ENCODE peak calls at places on chromosomes 3 and 15, in six cellular contexts. T is stomach, B is HCT116, M is GM12891, Q is HepG2, H is GM23338. X is an unnamed sample.

GRCh38 chr3:25594007-25594502 is 70.7 kb downstream of the TOP2B start:
- DNase-seq in H (peak; percentile 78), B (peak; percentile 29), M (no peak), T (no peak), Q (peak; percentile 30), X (no peak)

GRCh38 chr3:23691343-23691895 is 114.3 kb upstream of the UBE2E1 start:
- DNase-seq in H (no peak), T (no peak), Q (no peak), B (no peak), M (no peak), X (no peak)

GRCh38 chr3:176950743-176951142 is 246.5 kb downstream of the TBL1XR1 start:
- DNase-seq in Q (no peak), T (no peak), H (no peak), M (no peak), B (no peak), X (no peak)

GRCh38 chr3:188315563-188315962 is 161.6 kb downstream of the LPP start:
- DNase-seq in T (no peak), H (no peak), M (no peak), B (no peak), Q (no peak), X (no peak)

GRCh38 chr3:9732080-9732752 is 681 bp downstream of the BRPF1 start:
- DNase-seq in Q (no peak), M (peak; percentile 41), H (peak; percentile 44), T (peak; percentile 29), B (no peak), X (no peak)

GRCh38 chr3:127652246-127652995 is 20.3 kb upstream of the ABTB1 start:
- DNase-seq in Q (peak; percentile 37), H (peak; percentile 91), T (peak; percentile 54), B (peak; percentile 41), M (peak; percentile 61), X (no peak)

GRCh38 chr3:133895208-133896001 is at the start of gene RAB6B:
- DNase-seq in B (no peak), M (peak; percentile 67), Q (no peak), T (no peak), H (peak; percentile 83), X (no peak)

GRCh38 chr15:28947241-28947674 is 61.5 kb downstream of the APBA2 start:
- DNase-seq in M (no peak), B (no peak), Q (no peak), H (no peak), T (no peak), X (no peak)

GRCh38 chr3:35523838-35524237 is 115.5 kb upstream of the ARPP21 start:
- DNase-seq in H (no peak), M (no peak), T (no peak), Q (no peak), B (no peak), X (no peak)

GRCh38 chr3:194472290-194472920 is 14.4 kb downstream of the ATP13A3 start:
- DNase-seq in Q (peak; percentile 58), B (peak; percentile 53), M (no peak), H (peak; percentile 87), T (no peak), X (no peak)

GRCh38 chr15:94075349-94075748 is 156.0 kb upstream of the MCTP2 start:
- DNase-seq in M (no peak), Q (no peak), H (no peak), B (no peak), T (peak; percentile 29), X (no peak)

GRCh38 chr3:11273945-11274344 is 1.7 kb downstream of the ATG7 start:
- DNase-seq in M (no peak), T (no peak), B (no peak), Q (no peak), H (no peak), X (no peak)

GRCh38 chr3:154427685-154428291 is 2.2 kb downstream of the GPR149 start:
- DNase-seq in M (no peak), Q (no peak), H (peak; percentile 65), T (no peak), B (no peak), X (no peak)

GRCh38 chr3:194327414-194328079 is 23.6 kb downstream of the CPN2 start:
- DNase-seq in T (no peak), B (peak; percentile 56), M (no peak), H (no peak), Q (no peak), X (no peak)

DNA sequence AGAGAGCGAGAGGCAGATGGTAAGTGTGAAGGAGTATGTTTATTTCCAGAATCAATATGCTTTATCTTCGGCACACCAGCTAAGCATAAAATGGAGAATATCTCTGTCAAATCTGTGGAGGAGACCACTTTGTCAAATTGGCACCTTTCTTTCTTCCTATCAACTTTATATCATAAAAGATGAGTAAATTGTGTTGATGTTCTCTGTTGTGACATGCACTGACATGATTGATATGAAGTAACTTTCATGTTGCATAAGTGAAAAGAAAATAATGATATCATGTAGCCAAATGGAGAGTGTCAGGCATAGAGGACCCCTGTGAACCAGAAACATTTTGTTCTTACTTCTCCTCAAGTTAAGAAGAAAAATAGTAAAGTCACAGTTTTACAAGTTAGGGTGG is 753.8 kb downstream of the ZNF385D start:
- DNase-seq in M (no peak), T (no peak), Q (no peak), H (no peak), B (no peak), X (no peak)
- TF ChIP-seq POLR2AphosphoS5 in M (no peak), T (no peak), Q (no peak), H (no peak), B (no peak), X (no peak)

DNA sequence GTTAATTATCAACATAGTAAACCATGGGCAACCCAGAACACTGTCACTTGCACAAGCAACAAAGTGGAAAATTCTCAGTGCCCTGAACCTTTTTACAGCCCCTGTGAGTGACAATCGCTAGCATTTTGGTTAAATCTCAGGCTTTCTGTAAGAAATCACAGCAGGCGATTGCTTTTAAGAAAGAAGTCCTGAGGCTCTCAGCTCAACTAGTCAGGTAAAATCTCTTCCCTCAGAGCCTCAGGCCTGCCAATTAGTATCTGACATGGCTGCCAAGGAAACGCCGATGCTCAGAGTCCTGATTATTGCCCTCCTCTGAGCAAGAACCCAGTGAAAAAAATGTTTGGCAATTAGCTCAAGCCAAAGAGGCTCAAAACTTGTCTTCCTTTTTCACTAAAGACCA is 530.8 kb downstream of the DIPK2A start:
- DNase-seq in T (no peak), M (no peak), B (no peak), H (peak; percentile 14), Q (no peak), X (no peak)
- TF ChIP-seq POLR2AphosphoS5 in T (no peak), M (no peak), B (no peak), H (no peak), Q (no peak), X (no peak)

GRCh38 chr3:183332487-183332886 is 79.4 kb downstream of the B3GNT5 start:
- DNase-seq in Q (no peak), H (no peak), M (no peak), T (no peak), B (no peak), X (no peak)
- TF ChIP-seq POLR2AphosphoS5 in Q (no peak), H (no peak), M (no peak), T (no peak), B (no peak), X (no peak)

GRCh38 chr15:72737723-72738122 is 45.8 kb downstream of the ADPGK start:
- DNase-seq in Q (no peak), H (no peak), M (no peak), T (no peak), B (no peak), X (no peak)
- TF ChIP-seq POLR2AphosphoS5 in Q (no peak), H (no peak), M (no peak), T (no peak), B (no peak), X (no peak)

GRCh38 chr3:32882180-32882579 is 64.4 kb downstream of the TRIM71 start:
- DNase-seq in T (no peak), M (no peak), H (no peak), Q (no peak), B (no peak), X (no peak)

GRCh38 chr3:32882603-32883025 is 64.8 kb downstream of the TRIM71 start:
- DNase-seq in Q (no peak), H (no peak), T (no peak), M (no peak), B (no peak), X (peak; percentile 76)

GRCh38 chr3:32884532-32885031 is 66.8 kb downstream of the TRIM71 start:
- DNase-seq in B (no peak), Q (no peak), T (peak; percentile 55), H (no peak), M (no peak), X (no peak)

GRCh38 chr3:32885283-32885935 is 66.0 kb upstream of the CCR4 start:
- DNase-seq in H (no peak), B (no peak), Q (no peak), M (no peak), T (no peak), X (no peak)

GRCh38 chr3:32883817-32884216 is 66.0 kb downstream of the TRIM71 start:
- DNase-seq in T (no peak), B (no peak), Q (no peak), H (no peak), M (no peak), X (no peak)
- TF ChIP-seq POLR2AphosphoS5 in T (no peak), B (no peak), Q (no peak), H (no peak), M (no peak), X (no peak)

DNA sequence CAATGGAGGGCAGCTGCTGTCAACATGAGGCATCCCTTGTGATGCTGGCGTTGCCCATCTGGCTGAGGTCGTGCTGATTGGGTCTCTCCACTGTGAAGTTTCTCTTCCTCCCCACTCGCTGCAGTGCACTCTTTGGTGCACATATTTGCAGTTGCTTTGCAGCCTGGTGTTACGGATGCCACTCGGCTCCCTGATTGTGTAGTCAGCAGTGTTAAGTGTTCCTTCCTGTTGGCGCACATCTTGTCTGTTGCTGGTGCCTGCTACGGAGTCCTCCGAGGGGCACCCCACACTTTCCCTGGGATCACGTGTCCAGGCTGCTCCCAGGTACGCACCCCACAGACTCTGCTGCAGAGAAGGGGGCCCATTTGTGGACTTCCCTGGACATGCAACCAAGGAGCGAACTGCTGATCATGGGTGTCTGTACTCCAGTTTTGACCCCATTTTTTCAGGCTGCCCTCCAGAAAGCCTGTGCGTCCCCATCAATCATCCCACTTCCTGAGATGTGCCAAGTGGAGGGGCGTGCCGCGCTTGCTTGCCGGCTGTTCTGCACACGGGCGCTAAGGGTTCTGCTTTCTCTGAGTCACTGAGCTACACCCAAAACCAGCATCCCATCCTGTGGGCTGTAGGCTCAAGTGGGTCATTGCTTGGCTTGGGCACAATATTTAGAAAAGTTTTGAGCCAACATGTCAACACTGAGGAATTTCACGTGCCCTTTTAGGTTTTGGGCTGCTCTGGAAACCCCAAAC is 98.6 kb downstream of the FBLN2 start:
- DNase-seq in T (no peak), H (no peak), B (no peak), Q (no peak), M (no peak), X (no peak)
- TF ChIP-seq POLR2AphosphoS5 in T (no peak), H (no peak), B (no peak), Q (no peak), M (no peak), X (no peak)

GRCh38 chr3:119652306-119653033 is 7.9 kb downstream of the POPDC2 start:
- DNase-seq in Q (no peak), B (no peak), H (no peak), M (no peak), T (no peak), X (no peak)
- TF ChIP-seq POLR2AphosphoS5 in Q (no peak), B (no peak), H (no peak), M (no peak), T (no peak), X (no peak)